ENCODE peak calls at places on chromosomes 1 and 21, in seven cellular contexts. W is neural progenitor cell, X is neuronal stem cell, P is GM23248, M is H9, I is IMR-90, K is PC-3. C is an unnamed sample.

GRCh38 chr1:30820249-30820648 is 62.7 kb upstream of the LAPTM5 start:
- DNase-seq in W (no peak), X (no peak), P (no peak), M (no peak), I (no peak), K (no peak), C (no peak)

GRCh38 chr1:98967122-98967521 is 37.5 kb downstream of the PLPPR5 start:
- DNase-seq in W (no peak), X (no peak), P (no peak), M (no peak), I (no peak), K (peak; percentile 57), C (no peak)

GRCh38 chr1:17516303-17517214 is 22.9 kb upstream of the ARHGEF10L start:
- DNase-seq in W (peak; percentile 54), X (no peak), P (no peak), M (no peak), I (no peak), K (no peak), C (no peak)

GRCh38 chr21:29938968-29939858 is 583 bp downstream of the GRIK1 start:
- DNase-seq in W (peak; percentile 64), X (peak; percentile 41), P (peak; percentile 20), M (peak; percentile 52), I (no peak), K (no peak), C (peak; percentile 0)

GRCh38 chr1:25990702-25991395 is 7.0 kb downstream of the PAFAH2 start:
- DNase-seq in W (no peak), X (no peak), P (no peak), M (no peak), I (no peak), K (no peak), C (no peak)

GRCh38 chr1:204684206-204684536 is 1.4 kb downstream of the LRRN2 start:
- DNase-seq in W (no peak), X (no peak), P (no peak), M (no peak), I (no peak), K (no peak), C (no peak)

GRCh38 chr1:182317489-182318180 is 74.0 kb downstream of the GLUL start:
- DNase-seq in W (no peak), X (no peak), P (no peak), M (no peak), I (no peak), K (no peak), C (no peak)

GRCh38 chr1:94205639-94206038 is 31.7 kb downstream of the ARHGAP29 start:
- DNase-seq in W (no peak), X (no peak), P (no peak), M (no peak), I (no peak), K (no peak), C (peak; percentile 17)

GRCh38 chr1:209505044-209505443 is 78.5 kb upstream of the CAMK1G start:
- DNase-seq in W (no peak), X (no peak), P (peak; percentile 39), M (no peak), I (peak; percentile 28), K (peak; percentile 79), C (peak; percentile 53)

GRCh38 chr1:18200136-18200717 is 92.6 kb downstream of the IGSF21 start:
- DNase-seq in W (peak; percentile 35), X (no peak), P (no peak), M (no peak), I (no peak), K (no peak), C (no peak)

GRCh38 chr1:93878501-93878888 is 511 bp downstream of the DNTTIP2 start:
- DNase-seq in W (peak; percentile 56), X (no peak), P (peak; percentile 80), M (no peak), I (peak; percentile 24), K (peak; percentile 76), C (peak; percentile 18)

GRCh38 chr1:41799723-41800122 is 119.0 kb downstream of the HIVEP3 start:
- DNase-seq in W (no peak), X (no peak), P (peak; percentile 59), M (no peak), I (peak; percentile 51), K (peak; percentile 31), C (no peak)

GRCh38 chr1:154556422-154556821 is 2.0 kb downstream of the UBE2Q1 start:
- DNase-seq in W (peak; percentile 66), X (no peak), P (peak; percentile 65), M (no peak), I (peak; percentile 23), K (no peak), C (peak; percentile 46)

GRCh38 chr1:231170875-231171274 is 9.0 kb downstream of the TRIM67 start:
- DNase-seq in W (no peak), X (no peak), P (no peak), M (no peak), I (no peak), K (no peak), C (no peak)

GRCh38 chr1:240234477-240235225 is 143.0 kb downstream of the FMN2 start:
- DNase-seq in W (no peak), X (no peak), P (peak; percentile 84), M (no peak), I (peak; percentile 83), K (peak; percentile 73), C (peak; percentile 77)

GRCh38 chr1:26785611-26786436 is 1.9 kb upstream of the PIGV start:
- DNase-seq in W (peak; percentile 18), X (no peak), P (peak; percentile 56), M (no peak), I (peak; percentile 48), K (no peak), C (peak; percentile 56)

GRCh38 chr1:155518484-155518883 is 44.1 kb downstream of the ASH1L start:
- DNase-seq in W (no peak), X (no peak), P (no peak), M (no peak), I (no peak), K (no peak), C (no peak)

GRCh38 chr1:54716299-54717047 is 812 bp downstream of the TTC4 start:
- DNase-seq in W (no peak), X (no peak), P (peak; percentile 84), M (no peak), I (peak; percentile 81), K (peak; percentile 68), C (peak; percentile 73)

GRCh38 chr1:59595774-59596173 is 219.0 kb upstream of the HOOK1 start:
- DNase-seq in W (no peak), X (no peak), P (peak; percentile 63), M (no peak), I (peak; percentile 85), K (peak; percentile 67), C (peak; percentile 39)

GRCh38 chr1:50644447-50645105 is 221.3 kb upstream of the DMRTA2 start:
- DNase-seq in W (no peak), X (no peak), P (no peak), M (no peak), I (peak; percentile 35), K (no peak), C (no peak)

GRCh38 chr21:42412636-42412933 is 8.9 kb downstream of the UBASH3A start:
- DNase-seq in W (no peak), X (no peak), P (no peak), M (no peak), I (no peak), K (no peak), C (no peak)

GRCh38 chr1:7224644-7225043 is 439.4 kb downstream of the CAMTA1 start:
- DNase-seq in W (peak; percentile 22), X (no peak), P (no peak), M (peak; percentile 72), I (no peak), K (peak; percentile 5), C (no peak)

GRCh38 chr1:204869097-204869496 is 1.6 kb upstream of the NFASC start:
- DNase-seq in W (no peak), X (no peak), P (no peak), M (no peak), I (no peak), K (no peak), C (no peak)

GRCh38 chr1:208007319-208007937 is 96.5 kb upstream of the CD34 start:
- DNase-seq in W (no peak), X (no peak), P (peak; percentile 22), M (no peak), I (no peak), K (no peak), C (peak; percentile 50)
- H3K4me2 ChIP-seq in W (no peak overlapping the region), X (no peak overlapping the region), P (peak overlapping the region; percentile 74), M (no peak overlapping the region), I (no peak overlapping the region), K (peak overlapping the region; percentile 28), C (peak overlapping the region; percentile 47)

DNA sequence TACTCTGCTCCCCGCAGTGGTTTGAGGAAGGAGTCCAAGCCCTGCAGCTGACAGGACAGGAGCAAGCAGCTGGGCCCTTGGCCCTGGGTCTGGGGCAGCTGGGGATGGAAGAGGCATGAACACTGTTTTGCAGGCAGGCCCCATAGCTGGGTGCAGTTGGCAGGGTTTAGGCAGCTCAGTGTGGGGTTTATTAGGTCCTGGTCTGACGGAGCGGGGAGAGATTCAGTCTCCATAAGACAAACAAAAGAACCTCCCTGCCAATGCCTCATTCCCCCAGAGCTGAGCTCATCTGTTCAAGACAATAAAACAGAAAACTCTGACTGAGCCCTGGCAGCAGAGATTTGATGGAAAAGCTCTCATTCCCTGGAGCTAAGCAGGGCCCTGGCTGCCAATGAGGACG is 37.3 kb downstream of the OLFML2B start:
- DNase-seq in W (no peak), X (no peak), P (no peak), M (no peak), I (no peak), K (no peak), C (no peak)
- H3K9ac ChIP-seq in W (no peak overlapping the region), X (no peak overlapping the region), P (no peak overlapping the region), M (no peak overlapping the region), I (no peak overlapping the region), K (no peak overlapping the region), C (no peak overlapping the region)

DNA sequence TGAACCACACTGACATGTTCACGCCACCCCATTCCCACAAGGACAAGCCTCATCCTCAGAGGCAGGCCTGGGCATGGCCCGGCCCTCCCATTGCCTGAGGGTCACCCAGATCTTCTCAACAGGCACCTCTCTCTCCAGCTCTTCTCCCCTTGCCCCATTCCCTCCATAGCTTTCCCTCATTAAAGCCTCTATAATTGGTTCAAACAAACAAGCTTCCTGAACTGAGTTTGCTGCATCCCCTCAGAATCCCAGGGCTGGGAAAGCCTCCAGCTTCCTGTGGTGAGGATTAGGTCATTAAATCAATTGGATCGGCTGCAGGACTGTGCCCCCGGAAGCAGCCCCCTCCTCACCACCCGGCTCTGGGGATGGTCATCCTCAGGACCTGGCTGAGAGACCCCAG is 18.9 kb downstream of the CTNNBIP1 start:
- DNase-seq in W (peak; percentile 84), X (no peak), P (peak; percentile 14), M (no peak), I (peak; percentile 26), K (peak; percentile 26), C (peak; percentile 46)
- H3K4me1 ChIP-seq in W (peaks cover 61% of the 10 kb centered on the region), X (peaks cover 38% of the 10 kb centered on the region), P (peaks cover 42% of the 10 kb centered on the region), M (peaks cover 9% of the 10 kb centered on the region), I (peaks cover 34% of the 10 kb centered on the region), K (peaks cover 62% of the 10 kb centered on the region), C (peaks cover 45% of the 10 kb centered on the region)

DNA sequence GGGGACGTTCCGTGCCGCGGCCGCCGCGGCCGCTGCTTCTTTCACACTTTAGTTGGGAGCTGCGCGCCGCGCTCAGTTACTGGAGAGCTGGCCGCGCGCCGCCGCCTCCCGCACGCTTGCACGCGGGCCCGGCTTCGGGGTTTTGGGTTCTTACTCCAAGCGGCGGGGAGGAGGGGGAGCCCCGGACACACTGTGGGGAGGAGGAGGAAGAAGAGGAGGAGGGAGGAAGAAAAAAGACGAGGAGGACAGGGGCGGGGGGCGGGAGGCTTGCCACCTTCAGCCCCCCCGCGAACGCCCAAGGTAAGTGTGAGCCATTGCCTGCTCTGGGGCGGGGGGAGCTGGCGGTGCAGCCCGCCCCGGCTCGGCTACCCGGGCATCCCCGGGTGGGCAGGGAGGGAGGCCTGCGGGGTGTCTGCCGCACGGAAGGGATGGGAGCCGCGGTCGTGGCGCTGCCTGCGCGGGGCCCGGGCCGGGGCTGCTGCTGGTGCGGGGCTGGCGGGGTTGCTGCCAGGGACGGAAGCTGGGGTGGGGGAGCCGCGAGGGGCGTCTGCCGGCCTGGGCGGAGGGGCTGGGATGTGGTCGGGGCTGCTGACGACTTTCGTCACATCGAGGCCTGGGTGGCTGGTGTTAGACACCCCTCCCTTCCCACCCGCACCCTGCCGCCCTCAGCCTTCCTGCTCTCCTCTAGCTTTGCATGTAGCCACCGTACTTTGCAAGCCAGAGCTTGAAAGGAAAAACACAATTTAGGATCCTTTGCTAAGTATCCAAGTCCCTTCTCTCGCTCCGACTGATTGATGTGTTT is 441 bp downstream of the C1orf21 start:
- DNase-seq in W (peak; percentile 60), X (no peak), P (peak; percentile 63), M (peak; percentile 49), I (peak; percentile 28), K (peak; percentile 24), C (no peak)
- H3K4me2 ChIP-seq in W (peak overlapping the region; percentile 91), X (peak overlapping the region; percentile 59), P (peak overlapping the region; percentile 98), M (peak overlapping the region; percentile 82), I (peak overlapping the region; percentile 85), K (peak overlapping the region; percentile 97), C (peak overlapping the region; percentile 99)

C was measured in astrocyte.